ENCODE peak calls at places on chromosomes 6 and 20, in ten cellular contexts. One of them, this sample, is unnamed.

GRCh38 chr6:22320750-22321149 is 23.9 kb upstream of the PRL start:
- DNase-seq in stimulated activated CD4-positive, alpha-beta T cell treated with anti-CD3 and anti-CD28 coated beads, Interleukin-2, amount 100 ng/mL, for 24 hours: no peak
- DNase-seq in renal cortical epithelial cell: peak; percentile 98
- DNase-seq in SW 1271: no peak
- DNase-seq in activated CD4-positive, alpha-beta T cell treated with anti-CD3 and anti-CD28 coated beads for 1 hour: no peak
- DNase-seq in activated CD4-positive, CD25-positive, alpha-beta regulatory T cell: no peak
- DNase-seq in NCI-H2171 treated with DMSO at 0.1 percent for 48 hours: no peak
- DNase-seq in A549: peak; percentile 10
- DNase-seq in GM03348: peak; percentile 55
- DNase-seq in sigmoid colon: no peak
- DNase-seq in this sample: no peak

GRCh38 chr6:45049188-45049843 is 278.8 kb upstream of the RUNX2 start:
- DNase-seq in SW 1271: no peak
- DNase-seq in renal cortical epithelial cell: peak; percentile 70
- DNase-seq in activated CD4-positive, CD25-positive, alpha-beta regulatory T cell: no peak
- DNase-seq in NCI-H2171 treated with DMSO at 0.1 percent for 48 hours: no peak
- DNase-seq in stimulated activated CD4-positive, alpha-beta T cell treated with anti-CD3 and anti-CD28 coated beads, Interleukin-2, amount 100 ng/mL, for 24 hours: no peak
- DNase-seq in A549: no peak
- DNase-seq in sigmoid colon: no peak
- DNase-seq in activated CD4-positive, alpha-beta T cell treated with anti-CD3 and anti-CD28 coated beads for 1 hour: no peak
- DNase-seq in GM03348: no peak
- DNase-seq in this sample: no peak

GRCh38 chr20:38298768-38299288 is 5.1 kb upstream of the BPI start:
- DNase-seq in sigmoid colon: peak; percentile 96
- DNase-seq in activated CD4-positive, alpha-beta T cell treated with anti-CD3 and anti-CD28 coated beads for 1 hour: no peak
- DNase-seq in NCI-H2171 treated with DMSO at 0.1 percent for 48 hours: no peak
- DNase-seq in GM03348: peak; percentile 74
- DNase-seq in renal cortical epithelial cell: no peak
- DNase-seq in A549: no peak
- DNase-seq in activated CD4-positive, CD25-positive, alpha-beta regulatory T cell: no peak
- DNase-seq in SW 1271: no peak
- DNase-seq in stimulated activated CD4-positive, alpha-beta T cell treated with anti-CD3 and anti-CD28 coated beads, Interleukin-2, amount 100 ng/mL, for 24 hours: no peak
- DNase-seq in this sample: peak; percentile 69

GRCh38 chr20:50267041-50267865 is 76.6 kb downstream of the CEBPB start:
- DNase-seq in NCI-H2171 treated with DMSO at 0.1 percent for 48 hours: peak; percentile 71
- DNase-seq in activated CD4-positive, alpha-beta T cell treated with anti-CD3 and anti-CD28 coated beads for 1 hour: no peak
- DNase-seq in A549: peak; percentile 78
- DNase-seq in GM03348: peak; percentile 89
- DNase-seq in SW 1271: no peak
- DNase-seq in sigmoid colon: peak; percentile 82
- DNase-seq in stimulated activated CD4-positive, alpha-beta T cell treated with anti-CD3 and anti-CD28 coated beads, Interleukin-2, amount 100 ng/mL, for 24 hours: no peak
- DNase-seq in renal cortical epithelial cell: no peak
- DNase-seq in activated CD4-positive, CD25-positive, alpha-beta regulatory T cell: no peak
- DNase-seq in this sample: peak; percentile 79

GRCh38 chr6:53984163-53984562 is 127.1 kb upstream of the MLIP start:
- DNase-seq in activated CD4-positive, CD25-positive, alpha-beta regulatory T cell: no peak
- DNase-seq in sigmoid colon: no peak
- DNase-seq in renal cortical epithelial cell: peak; percentile 97
- DNase-seq in NCI-H2171 treated with DMSO at 0.1 percent for 48 hours: no peak
- DNase-seq in activated CD4-positive, alpha-beta T cell treated with anti-CD3 and anti-CD28 coated beads for 1 hour: no peak
- DNase-seq in GM03348: peak; percentile 64
- DNase-seq in stimulated activated CD4-positive, alpha-beta T cell treated with anti-CD3 and anti-CD28 coated beads, Interleukin-2, amount 100 ng/mL, for 24 hours: no peak
- DNase-seq in A549: peak; percentile 13
- DNase-seq in SW 1271: peak; percentile 73
- DNase-seq in this sample: no peak

GRCh38 chr20:33925867-33926266 is 67.8 kb upstream of the RALY start:
- DNase-seq in NCI-H2171 treated with DMSO at 0.1 percent for 48 hours: no peak
- DNase-seq in SW 1271: no peak
- DNase-seq in GM03348: peak; percentile 71
- DNase-seq in A549: no peak
- DNase-seq in sigmoid colon: no peak
- DNase-seq in activated CD4-positive, CD25-positive, alpha-beta regulatory T cell: no peak
- DNase-seq in stimulated activated CD4-positive, alpha-beta T cell treated with anti-CD3 and anti-CD28 coated beads, Interleukin-2, amount 100 ng/mL, for 24 hours: no peak
- DNase-seq in activated CD4-positive, alpha-beta T cell treated with anti-CD3 and anti-CD28 coated beads for 1 hour: no peak
- DNase-seq in renal cortical epithelial cell: no peak
- DNase-seq in this sample: no peak

GRCh38 chr6:72850469-72850868 is 228.6 kb downstream of the KCNQ5 start:
- DNase-seq in sigmoid colon: no peak
- DNase-seq in stimulated activated CD4-positive, alpha-beta T cell treated with anti-CD3 and anti-CD28 coated beads, Interleukin-2, amount 100 ng/mL, for 24 hours: no peak
- DNase-seq in activated CD4-positive, CD25-positive, alpha-beta regulatory T cell: no peak
- DNase-seq in activated CD4-positive, alpha-beta T cell treated with anti-CD3 and anti-CD28 coated beads for 1 hour: no peak
- DNase-seq in GM03348: no peak
- DNase-seq in A549: no peak
- DNase-seq in NCI-H2171 treated with DMSO at 0.1 percent for 48 hours: no peak
- DNase-seq in SW 1271: no peak
- DNase-seq in renal cortical epithelial cell: no peak
- DNase-seq in this sample: no peak

GRCh38 chr6:18216411-18216810 is 47.9 kb downstream of the DEK start:
- DNase-seq in SW 1271: no peak
- DNase-seq in sigmoid colon: no peak
- DNase-seq in A549: no peak
- DNase-seq in GM03348: peak; percentile 32
- DNase-seq in stimulated activated CD4-positive, alpha-beta T cell treated with anti-CD3 and anti-CD28 coated beads, Interleukin-2, amount 100 ng/mL, for 24 hours: no peak
- DNase-seq in activated CD4-positive, CD25-positive, alpha-beta regulatory T cell: no peak
- DNase-seq in activated CD4-positive, alpha-beta T cell treated with anti-CD3 and anti-CD28 coated beads for 1 hour: no peak
- DNase-seq in renal cortical epithelial cell: peak; percentile 13
- DNase-seq in NCI-H2171 treated with DMSO at 0.1 percent for 48 hours: no peak
- DNase-seq in this sample: no peak

GRCh38 chr6:17957488-17957887 is 29.9 kb downstream of the KIF13A start:
- DNase-seq in stimulated activated CD4-positive, alpha-beta T cell treated with anti-CD3 and anti-CD28 coated beads, Interleukin-2, amount 100 ng/mL, for 24 hours: no peak
- DNase-seq in NCI-H2171 treated with DMSO at 0.1 percent for 48 hours: no peak
- DNase-seq in A549: no peak
- DNase-seq in renal cortical epithelial cell: no peak
- DNase-seq in SW 1271: no peak
- DNase-seq in activated CD4-positive, CD25-positive, alpha-beta regulatory T cell: no peak
- DNase-seq in sigmoid colon: no peak
- DNase-seq in GM03348: no peak
- DNase-seq in activated CD4-positive, alpha-beta T cell treated with anti-CD3 and anti-CD28 coated beads for 1 hour: no peak
- DNase-seq in this sample: no peak

GRCh38 chr6:161673026-161673425 is 399.2 kb upstream of the AGPAT4 start:
- DNase-seq in activated CD4-positive, CD25-positive, alpha-beta regulatory T cell: no peak
- DNase-seq in sigmoid colon: no peak
- DNase-seq in A549: no peak
- DNase-seq in SW 1271: no peak
- DNase-seq in renal cortical epithelial cell: no peak
- DNase-seq in stimulated activated CD4-positive, alpha-beta T cell treated with anti-CD3 and anti-CD28 coated beads, Interleukin-2, amount 100 ng/mL, for 24 hours: no peak
- DNase-seq in GM03348: no peak
- DNase-seq in NCI-H2171 treated with DMSO at 0.1 percent for 48 hours: no peak
- DNase-seq in activated CD4-positive, alpha-beta T cell treated with anti-CD3 and anti-CD28 coated beads for 1 hour: no peak
- DNase-seq in this sample: no peak

GRCh38 chr6:106380407-106380806 is 19.9 kb downstream of the CRYBG1 start:
- DNase-seq in stimulated activated CD4-positive, alpha-beta T cell treated with anti-CD3 and anti-CD28 coated beads, Interleukin-2, amount 100 ng/mL, for 24 hours: no peak
- DNase-seq in activated CD4-positive, alpha-beta T cell treated with anti-CD3 and anti-CD28 coated beads for 1 hour: no peak
- DNase-seq in NCI-H2171 treated with DMSO at 0.1 percent for 48 hours: no peak
- DNase-seq in GM03348: no peak
- DNase-seq in activated CD4-positive, CD25-positive, alpha-beta regulatory T cell: no peak
- DNase-seq in A549: no peak
- DNase-seq in renal cortical epithelial cell: no peak
- DNase-seq in SW 1271: no peak
- DNase-seq in sigmoid colon: no peak
- DNase-seq in this sample: no peak

GRCh38 chr6:7006536-7007191 is 101.1 kb upstream of the RREB1 start:
- DNase-seq in renal cortical epithelial cell: no peak
- DNase-seq in A549: no peak
- DNase-seq in SW 1271: no peak
- DNase-seq in stimulated activated CD4-positive, alpha-beta T cell treated with anti-CD3 and anti-CD28 coated beads, Interleukin-2, amount 100 ng/mL, for 24 hours: no peak
- DNase-seq in activated CD4-positive, CD25-positive, alpha-beta regulatory T cell: no peak
- DNase-seq in activated CD4-positive, alpha-beta T cell treated with anti-CD3 and anti-CD28 coated beads for 1 hour: no peak
- DNase-seq in NCI-H2171 treated with DMSO at 0.1 percent for 48 hours: no peak
- DNase-seq in sigmoid colon: no peak
- DNase-seq in GM03348: no peak
- DNase-seq in this sample: no peak

GRCh38 chr6:44043479-44044153 is 83.6 kb downstream of the MRPL14 start:
- DNase-seq in activated CD4-positive, alpha-beta T cell treated with anti-CD3 and anti-CD28 coated beads for 1 hour: no peak
- DNase-seq in renal cortical epithelial cell: peak; percentile 59
- DNase-seq in activated CD4-positive, CD25-positive, alpha-beta regulatory T cell: no peak
- DNase-seq in sigmoid colon: no peak
- DNase-seq in stimulated activated CD4-positive, alpha-beta T cell treated with anti-CD3 and anti-CD28 coated beads, Interleukin-2, amount 100 ng/mL, for 24 hours: no peak
- DNase-seq in SW 1271: no peak
- DNase-seq in GM03348: peak; percentile 31
- DNase-seq in A549: no peak
- DNase-seq in NCI-H2171 treated with DMSO at 0.1 percent for 48 hours: no peak
- DNase-seq in this sample: no peak

GRCh38 chr20:41361757-41362747 is 4.6 kb downstream of the EMILIN3 start:
- DNase-seq in SW 1271: no peak
- DNase-seq in NCI-H2171 treated with DMSO at 0.1 percent for 48 hours: no peak
- DNase-seq in renal cortical epithelial cell: no peak
- DNase-seq in A549: no peak
- DNase-seq in activated CD4-positive, alpha-beta T cell treated with anti-CD3 and anti-CD28 coated beads for 1 hour: no peak
- DNase-seq in stimulated activated CD4-positive, alpha-beta T cell treated with anti-CD3 and anti-CD28 coated beads, Interleukin-2, amount 100 ng/mL, for 24 hours: no peak
- DNase-seq in GM03348: no peak
- DNase-seq in activated CD4-positive, CD25-positive, alpha-beta regulatory T cell: no peak
- DNase-seq in sigmoid colon: no peak
- DNase-seq in this sample: no peak

GRCh38 chr6:155795173-155795796 is 339.6 kb upstream of the NOX3 start:
- DNase-seq in sigmoid colon: no peak
- DNase-seq in activated CD4-positive, CD25-positive, alpha-beta regulatory T cell: no peak
- DNase-seq in GM03348: no peak
- DNase-seq in A549: no peak
- DNase-seq in stimulated activated CD4-positive, alpha-beta T cell treated with anti-CD3 and anti-CD28 coated beads, Interleukin-2, amount 100 ng/mL, for 24 hours: no peak
- DNase-seq in activated CD4-positive, alpha-beta T cell treated with anti-CD3 and anti-CD28 coated beads for 1 hour: no peak
- DNase-seq in renal cortical epithelial cell: no peak
- DNase-seq in NCI-H2171 treated with DMSO at 0.1 percent for 48 hours: no peak
- DNase-seq in SW 1271: no peak
- DNase-seq in this sample: no peak

GRCh38 chr6:170205534-170206316 is 85.2 kb downstream of the DLL1 start:
- DNase-seq in SW 1271: no peak
- DNase-seq in activated CD4-positive, alpha-beta T cell treated with anti-CD3 and anti-CD28 coated beads for 1 hour: no peak
- DNase-seq in GM03348: no peak
- DNase-seq in activated CD4-positive, CD25-positive, alpha-beta regulatory T cell: no peak
- DNase-seq in sigmoid colon: peak; percentile 25
- DNase-seq in A549: no peak
- DNase-seq in NCI-H2171 treated with DMSO at 0.1 percent for 48 hours: no peak
- DNase-seq in stimulated activated CD4-positive, alpha-beta T cell treated with anti-CD3 and anti-CD28 coated beads, Interleukin-2, amount 100 ng/mL, for 24 hours: peak; percentile 3
- DNase-seq in renal cortical epithelial cell: no peak
- DNase-seq in this sample: no peak

GRCh38 chr6:43673444-43674063 is 14.0 kb downstream of the MRPS18A start:
- DNase-seq in SW 1271: no peak
- DNase-seq in GM03348: no peak
- DNase-seq in activated CD4-positive, CD25-positive, alpha-beta regulatory T cell: no peak
- DNase-seq in NCI-H2171 treated with DMSO at 0.1 percent for 48 hours: no peak
- DNase-seq in A549: no peak
- DNase-seq in sigmoid colon: no peak
- DNase-seq in renal cortical epithelial cell: no peak
- DNase-seq in stimulated activated CD4-positive, alpha-beta T cell treated with anti-CD3 and anti-CD28 coated beads, Interleukin-2, amount 100 ng/mL, for 24 hours: no peak
- DNase-seq in activated CD4-positive, alpha-beta T cell treated with anti-CD3 and anti-CD28 coated beads for 1 hour: no peak
- DNase-seq in this sample: no peak

GRCh38 chr20:37257530-37257929 is 4.1 kb downstream of the GHRH start:
- DNase-seq in renal cortical epithelial cell: no peak
- DNase-seq in SW 1271: no peak
- DNase-seq in activated CD4-positive, alpha-beta T cell treated with anti-CD3 and anti-CD28 coated beads for 1 hour: no peak
- DNase-seq in activated CD4-positive, CD25-positive, alpha-beta regulatory T cell: no peak
- DNase-seq in GM03348: no peak
- DNase-seq in sigmoid colon: no peak
- DNase-seq in A549: no peak
- DNase-seq in NCI-H2171 treated with DMSO at 0.1 percent for 48 hours: no peak
- DNase-seq in stimulated activated CD4-positive, alpha-beta T cell treated with anti-CD3 and anti-CD28 coated beads, Interleukin-2, amount 100 ng/mL, for 24 hours: no peak
- DNase-seq in this sample: no peak

GRCh38 chr6:139593081-139593480 is 218.6 kb upstream of the CITED2 start:
- DNase-seq in GM03348: no peak
- DNase-seq in SW 1271: no peak
- DNase-seq in A549: no peak
- DNase-seq in sigmoid colon: no peak
- DNase-seq in stimulated activated CD4-positive, alpha-beta T cell treated with anti-CD3 and anti-CD28 coated beads, Interleukin-2, amount 100 ng/mL, for 24 hours: no peak
- DNase-seq in activated CD4-positive, CD25-positive, alpha-beta regulatory T cell: no peak
- DNase-seq in NCI-H2171 treated with DMSO at 0.1 percent for 48 hours: no peak
- DNase-seq in renal cortical epithelial cell: no peak
- DNase-seq in activated CD4-positive, alpha-beta T cell treated with anti-CD3 and anti-CD28 coated beads for 1 hour: no peak
- DNase-seq in this sample: no peak

GRCh38 chr6:113362542-113363430 is 494.4 kb upstream of the MARCKS start:
- DNase-seq in SW 1271: no peak
- DNase-seq in A549: no peak
- DNase-seq in stimulated activated CD4-positive, alpha-beta T cell treated with anti-CD3 and anti-CD28 coated beads, Interleukin-2, amount 100 ng/mL, for 24 hours: no peak
- DNase-seq in activated CD4-positive, alpha-beta T cell treated with anti-CD3 and anti-CD28 coated beads for 1 hour: no peak
- DNase-seq in GM03348: no peak
- DNase-seq in renal cortical epithelial cell: peak; percentile 62
- DNase-seq in NCI-H2171 treated with DMSO at 0.1 percent for 48 hours: peak; percentile 27
- DNase-seq in sigmoid colon: no peak
- DNase-seq in activated CD4-positive, CD25-positive, alpha-beta regulatory T cell: no peak
- DNase-seq in this sample: no peak

GRCh38 chr6:107633680-107634141 is 143.8 kb downstream of the SOBP start:
- DNase-seq in activated CD4-positive, alpha-beta T cell treated with anti-CD3 and anti-CD28 coated beads for 1 hour: no peak
- DNase-seq in sigmoid colon: no peak
- DNase-seq in A549: no peak
- DNase-seq in stimulated activated CD4-positive, alpha-beta T cell treated with anti-CD3 and anti-CD28 coated beads, Interleukin-2, amount 100 ng/mL, for 24 hours: no peak
- DNase-seq in activated CD4-positive, CD25-positive, alpha-beta regulatory T cell: no peak
- DNase-seq in NCI-H2171 treated with DMSO at 0.1 percent for 48 hours: no peak
- DNase-seq in SW 1271: no peak
- DNase-seq in GM03348: no peak
- DNase-seq in renal cortical epithelial cell: no peak
- DNase-seq in this sample: no peak

GRCh38 chr20:1391640-1392442 is 1.0 kb downstream of the FKBP1A start:
- DNase-seq in renal cortical epithelial cell: peak; percentile 45
- DNase-seq in activated CD4-positive, alpha-beta T cell treated with anti-CD3 and anti-CD28 coated beads for 1 hour: no peak
- DNase-seq in SW 1271: peak; percentile 26
- DNase-seq in activated CD4-positive, CD25-positive, alpha-beta regulatory T cell: no peak
- DNase-seq in NCI-H2171 treated with DMSO at 0.1 percent for 48 hours: no peak
- DNase-seq in A549: no peak
- DNase-seq in GM03348: peak; percentile 27
- DNase-seq in stimulated activated CD4-positive, alpha-beta T cell treated with anti-CD3 and anti-CD28 coated beads, Interleukin-2, amount 100 ng/mL, for 24 hours: no peak
- DNase-seq in sigmoid colon: no peak
- DNase-seq in this sample: no peak

GRCh38 chr6:157768863-157769551 is 54.0 kb upstream of the SNX9 start:
- DNase-seq in A549: no peak
- DNase-seq in renal cortical epithelial cell: no peak
- DNase-seq in stimulated activated CD4-positive, alpha-beta T cell treated with anti-CD3 and anti-CD28 coated beads, Interleukin-2, amount 100 ng/mL, for 24 hours: no peak
- DNase-seq in SW 1271: no peak
- DNase-seq in sigmoid colon: no peak
- DNase-seq in activated CD4-positive, alpha-beta T cell treated with anti-CD3 and anti-CD28 coated beads for 1 hour: no peak
- DNase-seq in NCI-H2171 treated with DMSO at 0.1 percent for 48 hours: no peak
- DNase-seq in GM03348: no peak
- DNase-seq in activated CD4-positive, CD25-positive, alpha-beta regulatory T cell: no peak
- DNase-seq in this sample: no peak

GRCh38 chr6:24897186-24897585 is 38.6 kb downstream of the RIPOR2 start:
- DNase-seq in GM03348: no peak
- DNase-seq in NCI-H2171 treated with DMSO at 0.1 percent for 48 hours: peak; percentile 68
- DNase-seq in renal cortical epithelial cell: no peak
- DNase-seq in activated CD4-positive, CD25-positive, alpha-beta regulatory T cell: no peak
- DNase-seq in sigmoid colon: no peak
- DNase-seq in stimulated activated CD4-positive, alpha-beta T cell treated with anti-CD3 and anti-CD28 coated beads, Interleukin-2, amount 100 ng/mL, for 24 hours: no peak
- DNase-seq in activated CD4-positive, alpha-beta T cell treated with anti-CD3 and anti-CD28 coated beads for 1 hour: no peak
- DNase-seq in A549: no peak
- DNase-seq in SW 1271: no peak
- DNase-seq in this sample: no peak

GRCh38 chr6:31972709-31973350 is 892 bp upstream of the DXO start:
- DNase-seq in activated CD4-positive, alpha-beta T cell treated with anti-CD3 and anti-CD28 coated beads for 1 hour: no peak
- DNase-seq in stimulated activated CD4-positive, alpha-beta T cell treated with anti-CD3 and anti-CD28 coated beads, Interleukin-2, amount 100 ng/mL, for 24 hours: no peak
- DNase-seq in renal cortical epithelial cell: peak; percentile 16
- DNase-seq in sigmoid colon: no peak
- DNase-seq in A549: no peak
- DNase-seq in GM03348: peak; percentile 68
- DNase-seq in NCI-H2171 treated with DMSO at 0.1 percent for 48 hours: no peak
- DNase-seq in activated CD4-positive, CD25-positive, alpha-beta regulatory T cell: no peak
- DNase-seq in SW 1271: no peak
- DNase-seq in this sample: no peak

GRCh38 chr6:136726837-136727557 is 65.3 kb downstream of the MAP3K5 start:
- DNase-seq in activated CD4-positive, CD25-positive, alpha-beta regulatory T cell: no peak
- DNase-seq in stimulated activated CD4-positive, alpha-beta T cell treated with anti-CD3 and anti-CD28 coated beads, Interleukin-2, amount 100 ng/mL, for 24 hours: no peak
- DNase-seq in sigmoid colon: no peak
- DNase-seq in NCI-H2171 treated with DMSO at 0.1 percent for 48 hours: no peak
- DNase-seq in SW 1271: no peak
- DNase-seq in renal cortical epithelial cell: no peak
- DNase-seq in GM03348: no peak
- DNase-seq in A549: no peak
- DNase-seq in activated CD4-positive, alpha-beta T cell treated with anti-CD3 and anti-CD28 coated beads for 1 hour: no peak
- DNase-seq in this sample: no peak

GRCh38 chr20:2210646-2211556 is 84.9 kb upstream of the TGM3 start:
- DNase-seq in NCI-H2171 treated with DMSO at 0.1 percent for 48 hours: no peak
- DNase-seq in stimulated activated CD4-positive, alpha-beta T cell treated with anti-CD3 and anti-CD28 coated beads, Interleukin-2, amount 100 ng/mL, for 24 hours: no peak
- DNase-seq in GM03348: peak; percentile 76
- DNase-seq in SW 1271: no peak
- DNase-seq in A549: no peak
- DNase-seq in activated CD4-positive, CD25-positive, alpha-beta regulatory T cell: no peak
- DNase-seq in sigmoid colon: no peak
- DNase-seq in activated CD4-positive, alpha-beta T cell treated with anti-CD3 and anti-CD28 coated beads for 1 hour: no peak
- DNase-seq in renal cortical epithelial cell: no peak
- DNase-seq in this sample: no peak

GRCh38 chr20:3420211-3420707 is 12.8 kb upstream of the DNAAF9 start:
- DNase-seq in sigmoid colon: peak; percentile 77
- DNase-seq in activated CD4-positive, CD25-positive, alpha-beta regulatory T cell: no peak
- DNase-seq in renal cortical epithelial cell: peak; percentile 32
- DNase-seq in A549: no peak
- DNase-seq in stimulated activated CD4-positive, alpha-beta T cell treated with anti-CD3 and anti-CD28 coated beads, Interleukin-2, amount 100 ng/mL, for 24 hours: peak; percentile 50
- DNase-seq in SW 1271: no peak
- DNase-seq in GM03348: peak; percentile 36
- DNase-seq in activated CD4-positive, alpha-beta T cell treated with anti-CD3 and anti-CD28 coated beads for 1 hour: no peak
- DNase-seq in NCI-H2171 treated with DMSO at 0.1 percent for 48 hours: peak; percentile 60
- DNase-seq in this sample: peak; percentile 77

This sample was measured in breast epithelium.